ENCODE peak calls at places on chromosomes 5 and 9, in nine cellular contexts. N is transverse colon; F is iPS-NIHi11; D is ACHN; Q is fibroblast of pulmonary artery; E is naive thymus-derived CD4-positive, alpha-beta T cell; L is activated CD8-positive, alpha-beta T cell treated with anti-CD3 and anti-CD28 coated beads, Interleukin-2, amount 10 ng/mL, durations not matched to agents 7 days and 5 days; C is tibial artery; Y is stimulated activated CD8-positive, alpha-beta memory T cell treated with anti-CD3 and anti-CD28 coated beads, Interleukin-4, amount 100 ng/mL, for 1 hour. H is an unnamed sample.
A peak's percentile ranks its signal among the peaks of the same experiment; 100 is the strongest.

GRCh38 chr9:137745541-137745991 is 126.8 kb downstream of the EHMT1 start:
- DNase-seq in N (peak; percentile 63), F (peak; percentile 51), D (peak; percentile 29), Q (peak; percentile 31), E (no peak), L (no peak), C (no peak), Y (no peak), H (no peak)

GRCh38 chr5:1719860-1720259 is 79.8 kb downstream of the MRPL36 start:
- DNase-seq in N (no peak), F (no peak), D (no peak), Q (no peak), E (no peak), L (no peak), C (no peak), Y (no peak), H (peak; percentile 22)

GRCh38 chr5:167304834-167305469 is 986.5 kb upstream of the WWC1 start:
- DNase-seq in N (no peak), F (no peak), D (no peak), Q (no peak), E (no peak), L (no peak), C (no peak), Y (no peak), H (no peak)

GRCh38 chr5:168076561-168076991 is 214.9 kb upstream of the WWC1 start:
- DNase-seq in N (no peak), F (peak; percentile 60), D (peak; percentile 44), Q (peak; percentile 51), E (no peak), L (peak; percentile 21), C (no peak), Y (no peak), H (peak; percentile 71)

GRCh38 chr9:136518623-136519022 is 27.2 kb downstream of the NOTCH1 start:
- DNase-seq in N (peak; percentile 58), F (no peak), D (no peak), Q (no peak), E (no peak), L (no peak), C (no peak), Y (no peak), H (no peak)

GRCh38 chr9:121684381-121685145 is 33.1 kb downstream of the DAB2IP start:
- DNase-seq in N (peak; percentile 62), F (peak; percentile 86), D (peak; percentile 19), Q (peak; percentile 53), E (no peak), L (peak; percentile 51), C (peak; percentile 46), Y (no peak), H (peak; percentile 76)

GRCh38 chr5:78889759-78890158 is 95.4 kb downstream of the ARSB start:
- DNase-seq in N (no peak), F (no peak), D (no peak), Q (peak; percentile 27), E (no peak), L (no peak), C (no peak), Y (no peak), H (no peak)

GRCh38 chr9:128684325-128685021 is 4.5 kb upstream of the SET start:
- DNase-seq in N (peak; percentile 92), F (peak; percentile 77), D (peak; percentile 88), Q (peak; percentile 73), E (peak; percentile 73), L (peak; percentile 89), C (peak; percentile 77), Y (peak; percentile 47), H (peak; percentile 81)

GRCh38 chr5:155293605-155294178 is 280.1 kb downstream of the KIF4B start:
- DNase-seq in N (no peak), F (no peak), D (no peak), Q (no peak), E (no peak), L (no peak), C (no peak), Y (no peak), H (no peak)

GRCh38 chr5:79111960-79112702 is 522 bp downstream of the BHMT start:
- DNase-seq in N (no peak), F (no peak), D (no peak), Q (no peak), E (no peak), L (no peak), C (no peak), Y (no peak), H (peak; percentile 63)

GRCh38 chr9:70917277-70917676 is 204.1 kb downstream of the TRPM3 start:
- DNase-seq in N (no peak), F (no peak), D (no peak), Q (no peak), E (no peak), L (no peak), C (no peak), Y (no peak), H (no peak)

GRCh38 chr9:6272229-6272597 is 56.0 kb upstream of the TPD52L3 start:
- DNase-seq in N (no peak), F (no peak), D (no peak), Q (peak; percentile 97), E (no peak), L (no peak), C (peak; percentile 47), Y (no peak), H (no peak)

GRCh38 chr5:68282001-68282400 is 66.4 kb downstream of the PIK3R1 start:
- DNase-seq in N (no peak), F (no peak), D (no peak), Q (no peak), E (no peak), L (no peak), C (no peak), Y (no peak), H (no peak)

GRCh38 chr5:96322865-96323264 is 110.2 kb downstream of the PCSK1 start:
- DNase-seq in N (no peak), F (no peak), D (no peak), Q (no peak), E (no peak), L (no peak), C (no peak), Y (no peak), H (no peak)

GRCh38 chr5:43553381-43553780 is 3.5 kb downstream of the PAIP1 start:
- DNase-seq in N (no peak), F (no peak), D (no peak), Q (peak; percentile 24), E (no peak), L (no peak), C (no peak), Y (no peak), H (no peak)

GRCh38 chr5:54254482-54255198 is 55.7 kb downstream of the ARL15 start:
- DNase-seq in N (no peak), F (no peak), D (peak; percentile 13), Q (peak; percentile 28), E (no peak), L (no peak), C (no peak), Y (no peak), H (no peak)

GRCh38 chr5:150317048-150318003 is 14.6 kb upstream of the ARSI start:
- DNase-seq in N (no peak), F (peak; percentile 47), D (peak; percentile 97), Q (peak; percentile 83), E (no peak), L (no peak), C (no peak), Y (no peak), H (no peak)

GRCh38 chr5:10452768-10453331 is 11.2 kb downstream of the ROPN1L start:
- DNase-seq in N (no peak), F (peak; percentile 75), D (peak; percentile 77), Q (peak; percentile 94), E (peak; percentile 52), L (peak; percentile 53), C (no peak), Y (no peak), H (no peak)

GRCh38 chr9:17018001-17018491 is 116.8 kb upstream of the CNTLN start:
- DNase-seq in N (no peak), F (no peak), D (no peak), Q (peak; percentile 16), E (no peak), L (no peak), C (peak; percentile 92), Y (no peak), H (no peak)

GRCh38 chr5:57004800-57005199 is 52.9 kb upstream of the MIER3 start:
- DNase-seq in N (no peak), F (peak; percentile 20), D (peak; percentile 39), Q (no peak), E (no peak), L (no peak), C (no peak), Y (no peak), H (no peak)

GRCh38 chr5:54844905-54845566 is 140.4 kb downstream of the ESM1 start:
- DNase-seq in N (no peak), F (no peak), D (peak; percentile 40), Q (peak; percentile 83), E (peak; percentile 61), L (no peak), C (no peak), Y (no peak), H (no peak)

GRCh38 chr5:17289681-17290619 is 72.5 kb downstream of the BASP1 start:
- DNase-seq in N (no peak), F (no peak), D (no peak), Q (peak; percentile 50), E (no peak), L (no peak), C (no peak), Y (no peak), H (no peak)

GRCh38 chr5:142674438-142675210 is 11.3 kb downstream of the FGF1 start:
- DNase-seq in N (no peak), F (no peak), D (no peak), Q (peak; percentile 73), E (no peak), L (no peak), C (no peak), Y (no peak), H (no peak)

GRCh38 chr9:93451762-93452709 is 551 bp downstream of the FAM120A start:
- DNase-seq in N (peak; percentile 58), F (no peak), D (peak; percentile 37), Q (peak; percentile 34), E (peak; percentile 43), L (peak; percentile 58), C (peak; percentile 29), Y (peak; percentile 15), H (peak; percentile 79)

GRCh38 chr5:55063899-55064298 is 38.5 kb upstream of the GZMA start:
- DNase-seq in N (no peak), F (no peak), D (no peak), Q (peak; percentile 2), E (no peak), L (no peak), C (no peak), Y (no peak), H (no peak)